ENCODE peak calls at places on chromosome 9, in ten cellular contexts. F is K562, Y is stomach, V is SK-N-SH, J is sigmoid colon, W is transverse colon, Z is HCT116, S is HL-60, L is breast epithelium, K is H1. X is an unnamed sample.

GRCh38 chr9:109499631-109500120 is 1.6 kb upstream of the PTPN3 start:
- DNase-seq in K (no peak), L (peak), S (no peak), Y (peak), J (no peak), V (peak), F (no peak), Z (no peak), W (peak), X (peak)

GRCh38 chr9:106966481-106966880 is 103.5 kb downstream of the ZNF462 start:
- DNase-seq in K (no peak), J (no peak), L (no peak), W (no peak), S (no peak), Z (no peak), F (no peak), Y (no peak), V (no peak), X (no peak)

GRCh38 chr9:20558609-20559016 is 63.7 kb downstream of the MLLT3 start:
- DNase-seq in K (peak), L (no peak), Y (no peak), V (no peak), S (no peak), Z (no peak), W (no peak), F (no peak), J (no peak), X (no peak)

GRCh38 chr9:98168952-98169488 is 23.4 kb downstream of the CORO2A start:
- DNase-seq in V (peak), Z (no peak), L (peak), Y (peak), W (peak), F (peak), J (peak), K (no peak), S (peak), X (peak)

GRCh38 chr9:6805532-6805931 is 47.8 kb downstream of the KDM4C start:
- DNase-seq in J (no peak), K (no peak), W (no peak), L (no peak), S (no peak), Z (no peak), Y (peak), F (no peak), V (peak), X (no peak)

GRCh38 chr9:109278848-109279247 is 42.0 kb downstream of the EPB41L4B start:
- DNase-seq in K (no peak), Y (no peak), F (no peak), V (no peak), S (no peak), W (no peak), Z (no peak), L (no peak), J (no peak), X (no peak)

GRCh38 chr9:7879551-7880245 is 80.1 kb upstream of the DMAC1 start:
- DNase-seq in S (peak), L (no peak), W (no peak), K (peak), F (no peak), V (no peak), Z (no peak), Y (no peak), J (no peak), X (no peak)

GRCh38 chr9:16626577-16627130 is 243.8 kb downstream of the BNC2 start:
- DNase-seq in V (no peak), L (no peak), Z (no peak), K (no peak), J (peak), F (no peak), W (no peak), S (no peak), Y (no peak), X (no peak)

GRCh38 chr9:16828335-16829281 is 41.9 kb downstream of the BNC2 start:
- DNase-seq in V (peak), Y (no peak), L (no peak), K (no peak), Z (no peak), J (peak), F (no peak), S (no peak), W (peak), X (no peak)

GRCh38 chr9:136648746-136649145 is 14.0 kb upstream of the EGFL7 start:
- DNase-seq in S (peak), K (no peak), V (peak), L (no peak), F (peak), J (no peak), W (no peak), Y (no peak), Z (no peak), X (peak)

GRCh38 chr9:93908591-93909241 is 46.4 kb downstream of the BARX1 start:
- DNase-seq in F (peak), K (no peak), W (no peak), Z (no peak), L (no peak), J (no peak), S (no peak), Y (peak), V (peak), X (no peak)

GRCh38 chr9:34650816-34651215 is 1.2 kb upstream of the IL11RA start:
- DNase-seq in S (no peak), V (peak), K (no peak), L (no peak), W (no peak), Y (no peak), Z (no peak), J (no peak), F (no peak), X (no peak)

GRCh38 chr9:108742191-108742590 is 113.6 kb downstream of the ACTL7B start:
- DNase-seq in K (no peak), F (no peak), W (no peak), Y (no peak), J (no peak), S (no peak), V (no peak), L (no peak), Z (no peak), X (no peak)

GRCh38 chr9:16150501-16150900 is 597.7 kb downstream of the CCDC171 start:
- DNase-seq in S (no peak), K (no peak), V (peak), L (no peak), J (peak), W (peak), F (no peak), Z (no peak), Y (no peak), X (no peak)

GRCh38 chr9:74478606-74479005 is 18.5 kb upstream of the RORB start:
- DNase-seq in W (no peak), K (no peak), V (no peak), Y (no peak), Z (no peak), L (no peak), F (no peak), J (no peak), S (no peak), X (no peak)

GRCh38 chr9:110047232-110047954 is 160.6 kb downstream of the C9orf152 start:
- DNase-seq in W (no peak), K (peak), Z (no peak), Y (no peak), L (no peak), S (no peak), J (no peak), V (no peak), F (no peak), X (no peak)

GRCh38 chr9:120701248-120701647 is 13.0 kb downstream of the MEGF9 start:
- DNase-seq in L (no peak), S (no peak), V (no peak), J (no peak), K (no peak), Y (no peak), Z (no peak), W (no peak), F (no peak), X (no peak)

GRCh38 chr9:75855509-75855908 is 35.0 kb upstream of the PCSK5 start:
- DNase-seq in W (peak), K (no peak), V (no peak), Z (peak), F (peak), J (no peak), L (no peak), Y (no peak), S (peak), X (no peak)

GRCh38 chr9:112278152-112278551 is 55.3 kb downstream of the PTBP3 start:
- DNase-seq in V (no peak), F (no peak), S (no peak), Y (no peak), L (no peak), W (no peak), K (no peak), Z (no peak), J (no peak), X (no peak)

GRCh38 chr9:70581214-70581966 is 166.9 kb upstream of the KLF9 start:
- DNase-seq in W (no peak), Y (no peak), S (no peak), V (no peak), Z (no peak), F (no peak), J (no peak), K (no peak), L (no peak), X (no peak)

GRCh38 chr9:129333613-129333960 is 155.5 kb upstream of the IER5L start:
- DNase-seq in S (no peak), F (no peak), W (no peak), K (no peak), L (no peak), V (no peak), Y (no peak), Z (peak), J (no peak), X (no peak)

GRCh38 chr9:109535365-109535764 is 37.3 kb upstream of the PTPN3 start:
- DNase-seq in V (no peak), Y (no peak), S (no peak), W (no peak), L (no peak), K (no peak), Z (no peak), F (no peak), J (no peak), X (no peak)

GRCh38 chr9:26326473-26327044 is 566.0 kb downstream of the CAAP1 start:
- DNase-seq in Y (no peak), L (no peak), F (no peak), S (peak), Z (peak), V (peak), J (no peak), W (peak), K (peak), X (no peak)

GRCh38 chr9:129763235-129763917 is 10.5 kb upstream of the PTGES start:
- DNase-seq in F (no peak), Z (no peak), K (no peak), S (no peak), V (no peak), Y (no peak), W (peak), J (peak), L (no peak), X (peak)

GRCh38 chr9:128022886-128023285 is 42.1 kb upstream of the EEIG1 start:
- DNase-seq in K (no peak), Z (no peak), Y (no peak), F (no peak), J (no peak), S (no peak), V (peak), W (no peak), L (no peak), X (no peak)

GRCh38 chr9:87518702-87519335 is 21.2 kb downstream of the DAPK1 start:
- DNase-seq in K (no peak), W (peak), L (no peak), F (peak), V (no peak), Y (peak), S (peak), J (peak), Z (no peak), X (peak)

GRCh38 chr9:83962165-83962564 is 17.9 kb downstream of the HNRNPK start:
- DNase-seq in W (no peak), Z (no peak), L (no peak), F (no peak), S (no peak), Y (no peak), J (no peak), V (no peak), K (no peak), X (no peak)

GRCh38 chr9:103430469-103430868 is 435.3 kb downstream of the CYLC2 start:
- DNase-seq in J (no peak), Y (no peak), W (no peak), K (no peak), Z (no peak), V (no peak), F (no peak), L (no peak), S (no peak), X (no peak)

DNA sequence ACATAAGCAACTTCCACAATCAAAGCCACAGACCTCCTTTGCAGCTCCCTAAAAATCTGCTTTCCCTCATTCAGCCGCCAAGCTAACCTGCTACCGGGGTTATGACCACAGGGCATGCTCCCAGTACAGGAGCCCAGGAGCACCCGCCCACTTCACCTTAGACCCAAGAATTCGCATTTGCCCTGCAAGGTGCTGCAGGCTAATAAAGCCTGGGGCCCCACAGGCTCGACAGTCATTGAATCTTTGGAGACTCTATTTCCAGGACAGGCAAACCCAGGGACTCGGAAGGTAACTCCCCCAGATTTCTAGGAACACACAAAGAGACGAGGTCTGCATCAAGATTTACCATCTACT is 1.1 kb downstream of the RAPGEF1 start:
- DNase-seq in W (peak), L (no peak), V (no peak), J (no peak), F (peak), Z (no peak), Y (peak), S (no peak), K (no peak), X (no peak)
- H3K27ac ChIP-seq in W (peak), L (peak), V (peak), J (peak), F (no peak), Z (peak), Y (peak), S (peak), K (no peak), X (peak)

GRCh38 chr9:80437825-80438224 is 866.1 kb downstream of the TLE4 start:
- DNase-seq in K (no peak), F (no peak), Z (no peak), L (no peak), S (no peak), W (no peak), V (no peak), J (no peak), Y (no peak), X (no peak)

GRCh38 chr9:80440724-80441123 is 869.0 kb downstream of the TLE4 start:
- DNase-seq in F (no peak), K (no peak), Z (no peak), L (no peak), W (no peak), V (no peak), Y (no peak), J (no peak), S (no peak), X (no peak)

GRCh38 chr9:80435591-80435990 is 863.8 kb downstream of the TLE4 start:
- DNase-seq in W (no peak), Z (no peak), L (no peak), Y (no peak), J (no peak), K (no peak), S (no peak), F (no peak), V (no peak), X (no peak)
- TF ChIP-seq POLR2AphosphoS5 in W (no peak), Z (no peak), L (no peak), Y (no peak), J (no peak), K (no peak), S (no peak), F (no peak), V (no peak), X (no peak)

GRCh38 chr9:115118471-115119156 is 657 bp upstream of the TNC start:
- DNase-seq in L (peak), F (peak), S (no peak), K (peak), V (peak), Y (peak), J (peak), W (peak), Z (peak), X (peak)
- H3K4me3 ChIP-seq in L (peak), F (no peak), S (no peak), K (peak), V (peak), Y (peak), J (peak), W (peak), Z (peak), X (peak)

DNA sequence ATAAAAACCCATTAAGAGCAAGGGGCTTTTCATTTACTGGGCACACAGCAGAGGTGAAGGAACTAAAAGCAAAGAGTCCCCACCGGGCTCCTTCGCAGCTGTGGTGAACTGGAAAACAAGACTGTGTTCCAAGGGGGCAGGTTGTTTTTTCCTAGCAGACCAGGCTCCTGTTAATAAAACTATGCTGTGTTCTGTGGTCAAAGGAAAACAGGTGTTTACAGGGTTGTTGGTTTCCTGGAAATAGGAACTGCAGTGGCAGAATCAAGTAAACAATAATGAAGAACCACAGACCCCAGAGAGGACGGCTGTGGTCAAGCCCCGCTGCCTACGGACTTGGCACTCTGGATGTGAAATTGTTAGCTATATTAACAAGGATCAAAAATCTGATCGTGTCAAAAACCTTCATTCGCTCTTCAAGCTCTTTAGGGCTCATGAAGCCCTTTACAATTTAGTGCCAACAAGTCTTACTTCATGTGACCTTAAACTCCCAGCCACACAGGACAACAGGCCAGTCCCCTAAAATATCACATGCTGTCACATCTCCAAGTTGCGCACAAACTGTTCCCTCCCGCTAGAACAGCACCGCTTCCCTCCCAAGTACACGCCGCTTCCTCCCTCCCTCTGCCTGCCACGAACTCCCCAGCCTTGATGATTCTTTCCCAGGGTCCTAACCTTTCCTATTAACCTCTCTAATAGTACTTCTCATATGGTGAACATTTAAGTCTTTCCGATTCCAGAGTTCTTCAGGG is 91.4 kb downstream of the TLE1 start:
- DNase-seq in S (no peak), Z (no peak), W (no peak), V (no peak), J (no peak), L (no peak), Y (no peak), K (no peak), F (no peak), X (no peak)
- H3K27ac ChIP-seq in S (no peak), Z (no peak), W (no peak), V (no peak), J (no peak), L (no peak), Y (peak), K (no peak), F (no peak), X (no peak)